ENCODE peak calls at places on chromosomes 11 and 22, in eight cellular contexts. L is T follicular helper cell; H is NB4; G is GM19239; D is AG20443; N is activated CD4-positive, alpha-beta T cell treated with anti-CD3 and anti-CD28 coated beads, Interleukin-2, amount 10 ng/mL, durations not matched to agents 7 days and 5 days; A is stimulated activated naive CD8-positive, alpha-beta T cell treated with anti-CD3 and anti-CD28 coated beads, Interleukin-15, amount 100 ng/mL, for 72 hours; X is AG09319. J is an unnamed sample.

GRCh38 chr11:32643526-32643925 is 59.9 kb downstream of the EIF3M start:
- DNase-seq in L (no peak), H (no peak), G (no peak), D (no peak), N (no peak), A (no peak), X (no peak), J (no peak)

GRCh38 chr11:35166369-35167360 is 27.7 kb downstream of the CD44 start:
- DNase-seq in L (no peak), H (no peak), G (no peak), D (peak), N (peak), A (peak), X (peak), J (no peak)

GRCh38 chr22:48953830-48954229 is 873.8 kb downstream of the BRD1 start:
- DNase-seq in L (no peak), H (no peak), G (no peak), D (no peak), N (no peak), A (no peak), X (no peak), J (no peak)

GRCh38 chr11:18669211-18669593 is 29.4 kb upstream of the TMEM86A start:
- DNase-seq in L (no peak), H (peak), G (no peak), D (no peak), N (peak), A (no peak), X (no peak), J (no peak)

GRCh38 chr22:24989135-24989534 is 36.6 kb downstream of the KIAA1671 start:
- DNase-seq in L (no peak), H (no peak), G (no peak), D (no peak), N (no peak), A (no peak), X (no peak), J (no peak)

GRCh38 chr11:125393331-125393730 is 102.7 kb downstream of the FEZ1 start:
- DNase-seq in L (no peak), H (no peak), G (no peak), D (no peak), N (no peak), A (no peak), X (no peak), J (no peak)

GRCh38 chr22:46004105-46004866 is 27.3 kb upstream of the WNT7B start:
- DNase-seq in L (no peak), H (peak), G (no peak), D (no peak), N (peak), A (no peak), X (no peak), J (no peak)

GRCh38 chr22:29260601-29261315 is 7.0 kb downstream of the RHBDD3 start:
- DNase-seq in L (no peak), H (no peak), G (no peak), D (peak), N (no peak), A (no peak), X (no peak), J (no peak)

GRCh38 chr11:12845739-12846358 is 163.3 kb upstream of the RASSF10 start:
- DNase-seq in L (no peak), H (no peak), G (no peak), D (peak), N (no peak), A (no peak), X (no peak), J (no peak)

GRCh38 chr11:128036556-128037093 is 550.7 kb downstream of the ETS1 start:
- DNase-seq in L (no peak), H (no peak), G (no peak), D (peak), N (no peak), A (no peak), X (no peak), J (no peak)

GRCh38 chr11:117919326-117920275 is 9.6 kb downstream of the TMPRSS13 start:
- DNase-seq in L (no peak), H (peak), G (no peak), D (no peak), N (no peak), A (peak), X (no peak), J (peak)

GRCh38 chr22:42473484-42474193 is 41.4 kb upstream of the NFAM1 start:
- DNase-seq in L (no peak), H (peak), G (no peak), D (peak), N (peak), A (no peak), X (peak), J (peak)

GRCh38 chr11:120441592-120441991 is 70.0 kb upstream of the GRIK4 start:
- DNase-seq in L (no peak), H (no peak), G (no peak), D (no peak), N (no peak), A (no peak), X (no peak), J (no peak)

GRCh38 chr11:122089111-122089510 is 26.9 kb downstream of the BLID start:
- DNase-seq in L (no peak), H (no peak), G (no peak), D (no peak), N (no peak), A (no peak), X (no peak), J (no peak)

GRCh38 chr11:100404907-100405306 is 282.2 kb upstream of the ARHGAP42 start:
- DNase-seq in L (no peak), H (no peak), G (no peak), D (no peak), N (no peak), A (no peak), X (no peak), J (no peak)

GRCh38 chr22:37633693-37634504 is 5.6 kb upstream of the SH3BP1 start:
- DNase-seq in L (no peak), H (peak), G (peak), D (peak), N (peak), A (peak), X (peak), J (peak)

GRCh38 chr11:93823210-93823609 is 27.2 kb downstream of the VSTM5 start:
- DNase-seq in L (no peak), H (no peak), G (no peak), D (no peak), N (no peak), A (no peak), X (no peak), J (no peak)

GRCh38 chr22:40210814-40211213 is 33.1 kb downstream of the TNRC6B start:
- DNase-seq in L (no peak), H (peak), G (peak), D (no peak), N (no peak), A (no peak), X (no peak), J (peak)

GRCh38 chr11:130520231-130520630 is 71.8 kb downstream of the ADAMTS15 start:
- DNase-seq in L (no peak), H (no peak), G (no peak), D (no peak), N (no peak), A (no peak), X (no peak), J (no peak)

GRCh38 chr11:93524868-93525267 is 18.3 kb downstream of the SMCO4 start:
- DNase-seq in L (no peak), H (no peak), G (no peak), D (no peak), N (no peak), A (no peak), X (no peak), J (no peak)

GRCh38 chr22:35777335-35777975 is 59.8 kb downstream of the APOL5 start:
- DNase-seq in L (no peak), H (no peak), G (no peak), D (peak), N (no peak), A (no peak), X (no peak), J (no peak)

GRCh38 chr11:110720646-110721283 is 8.5 kb upstream of the ARHGAP20 start:
- DNase-seq in L (no peak), H (no peak), G (no peak), D (no peak), N (no peak), A (no peak), X (peak), J (no peak)

GRCh38 chr22:44220727-44221680 is 40.3 kb downstream of the PARVG start:
- DNase-seq in L (no peak), H (no peak), G (no peak), D (peak), N (no peak), A (no peak), X (no peak), J (no peak)

GRCh38 chr22:21447694-21448402 is 19.3 kb upstream of the TMEM191C start:
- DNase-seq in L (no peak), H (peak), G (no peak), D (no peak), N (peak), A (no peak), X (no peak), J (no peak)

GRCh38 chr11:1642288-1643145 is 12.9 kb downstream of the KRTAP5-5 start:
- DNase-seq in L (no peak), H (no peak), G (no peak), D (no peak), N (no peak), A (no peak), X (no peak), J (no peak)

GRCh38 chr11:2581151-2581930 is 118.5 kb downstream of the KCNQ1OT1 start:
- DNase-seq in L (no peak), H (no peak), G (no peak), D (no peak), N (no peak), A (peak), X (no peak), J (no peak)

GRCh38 chr11:12640926-12641849 is 33.0 kb upstream of the TEAD1 start:
- DNase-seq in L (no peak), H (peak), G (no peak), D (peak), N (no peak), A (no peak), X (no peak), J (no peak)

GRCh38 chr22:50432131-50432870 is 42.5 kb downstream of the SBF1 start:
- DNase-seq in L (no peak), H (no peak), G (no peak), D (no peak), N (no peak), A (no peak), X (no peak), J (no peak)

GRCh38 chr11:77322506-77322905 is 21.0 kb upstream of the GDPD4 start:
- DNase-seq in L (no peak), H (no peak), G (no peak), D (peak), N (no peak), A (no peak), X (peak), J (no peak)

GRCh38 chr11:74592063-74592440 is 330 bp upstream of the POLD3 start:
- DNase-seq in L (no peak), H (no peak), G (no peak), D (no peak), N (no peak), A (no peak), X (no peak), J (no peak)

GRCh38 chr11:73230931-73231330 is 12.8 kb downstream of the P2RY2 start:
- DNase-seq in L (no peak), H (no peak), G (no peak), D (no peak), N (no peak), A (peak), X (no peak), J (no peak)

GRCh38 chr11:65426839-65427690 is 4.5 kb downstream of the NEAT1 start:
- DNase-seq in L (no peak), H (peak), G (no peak), D (no peak), N (no peak), A (peak), X (no peak), J (no peak)

GRCh38 chr11:94473177-94473799 is 20.4 kb downstream of the MRE11 start:
- DNase-seq in L (no peak), H (peak), G (peak), D (peak), N (peak), A (no peak), X (no peak), J (no peak)

GRCh38 chr22:41571786-41572185 is 11.0 kb downstream of the CSDC2 start:
- DNase-seq in L (no peak), H (no peak), G (no peak), D (no peak), N (no peak), A (no peak), X (no peak), J (no peak)

GRCh38 chr11:83611616-83612015 is 325.4 kb upstream of the CCDC90B start:
- DNase-seq in L (no peak), H (no peak), G (no peak), D (no peak), N (no peak), A (no peak), X (no peak), J (no peak)

GRCh38 chr11:74282421-74282820 is 29.0 kb downstream of the P4HA3 start:
- DNase-seq in L (no peak), H (no peak), G (no peak), D (no peak), N (no peak), A (no peak), X (no peak), J (no peak)

GRCh38 chr11:27277843-27278242 is 85.2 kb downstream of the CCDC34 start:
- DNase-seq in L (no peak), H (no peak), G (no peak), D (no peak), N (no peak), A (no peak), X (no peak), J (no peak)